ENCODE peak calls at places on chromosomes 3 and 15, in seven cellular contexts. J is mesendoderm; D is body of pancreas; W is CD8-positive, alpha-beta T cell; U is right lobe of liver; X is endothelial cell of umbilical vein; Y is CD4-positive, alpha-beta memory T cell. O is an unnamed sample. For H3K4me1, the result is how much of the 10 kb centered on the place peaks cover.

GRCh38 chr3:169298247-169298992 is 365.1 kb downstream of the MECOM start:
- DNase-seq in Y (no peak), W (no peak), U (no peak), J (no peak), D (no peak), X (no peak), O (no peak)

GRCh38 chr15:46681901-46682300 is 1035.4 kb upstream of the SEMA6D start:
- DNase-seq in X (no peak), J (peak), Y (no peak), U (no peak), D (no peak), W (no peak), O (no peak)

GRCh38 chr15:60928987-60929386 is 300.1 kb downstream of the RORA start:
- DNase-seq in Y (no peak), J (no peak), X (no peak), U (no peak), D (no peak), W (no peak), O (no peak)

GRCh38 chr15:50562735-50563640 is 16.5 kb upstream of the USP50 start:
- DNase-seq in Y (no peak), X (no peak), U (no peak), D (no peak), W (no peak), J (no peak), O (no peak)

GRCh38 chr15:101489236-101489632 is 273 bp downstream of the PCSK6 start:
- DNase-seq in Y (no peak), D (peak), U (peak), W (no peak), J (peak), X (no peak), O (no peak)

GRCh38 chr3:120227710-120228347 is 57.2 kb downstream of the GPR156 start:
- DNase-seq in D (no peak), U (no peak), Y (no peak), J (no peak), W (no peak), X (no peak), O (no peak)

GRCh38 chr3:187739125-187739560 is 6.1 kb downstream of the BCL6 start:
- DNase-seq in J (no peak), D (peak), U (peak), Y (peak), X (no peak), W (no peak), O (peak)

GRCh38 chr3:10957976-10958749 is 34.4 kb upstream of the SLC6A1 start:
- DNase-seq in U (no peak), D (no peak), W (no peak), Y (no peak), J (no peak), X (no peak), O (no peak)

GRCh38 chr3:55000546-55000945 is 72.7 kb upstream of the LRTM1 start:
- DNase-seq in W (no peak), J (peak), D (no peak), Y (no peak), X (no peak), U (no peak), O (no peak)

GRCh38 chr3:184117649-184118048 is 17.5 kb upstream of the EIF2B5 start:
- DNase-seq in D (no peak), X (no peak), W (no peak), Y (no peak), J (no peak), U (no peak), O (no peak)

GRCh38 chr3:115217678-115218451 is 70.8 kb upstream of the ZBTB20 start:
- DNase-seq in X (peak), W (no peak), Y (peak), J (peak), U (no peak), D (no peak), O (peak)

GRCh38 chr3:192022412-192022811 is 561.4 kb downstream of the PYDC2 start:
- DNase-seq in D (no peak), Y (no peak), U (no peak), X (no peak), W (no peak), J (no peak), O (no peak)

GRCh38 chr3:62874398-62875102 is 666 bp downstream of the CADPS start:
- DNase-seq in D (no peak), U (no peak), J (no peak), W (no peak), Y (no peak), X (no peak), O (no peak)

GRCh38 chr15:49379996-49380395 is 43.0 kb upstream of the FGF7 start:
- DNase-seq in Y (no peak), W (no peak), X (no peak), J (no peak), U (no peak), D (no peak), O (no peak)

GRCh38 chr15:51874751-51875644 is 45.5 kb downstream of the TMOD3 start:
- DNase-seq in D (no peak), Y (no peak), W (no peak), U (no peak), X (peak), J (peak), O (no peak)

GRCh38 chr15:34064443-34064842 is 25.4 kb upstream of the AVEN start:
- DNase-seq in D (no peak), W (no peak), U (no peak), J (no peak), Y (no peak), X (no peak), O (no peak)

GRCh38 chr3:112767177-112767576 is 79.5 kb downstream of the CD200R1L start:
- DNase-seq in J (no peak), W (no peak), D (no peak), Y (no peak), X (no peak), U (no peak), O (no peak)

GRCh38 chr15:47340576-47340920 is 376.8 kb upstream of the SEMA6D start:
- DNase-seq in X (no peak), D (no peak), J (no peak), W (no peak), U (no peak), Y (no peak), O (no peak)

GRCh38 chr3:111862415-111862814 is 3.4 kb downstream of the PHLDB2 start:
- DNase-seq in W (no peak), J (peak), D (no peak), U (no peak), X (no peak), Y (no peak), O (no peak)

GRCh38 chr15:65298731-65299130 is 2.9 kb downstream of the RNU5A-1 start:
- DNase-seq in J (no peak), U (no peak), D (no peak), Y (no peak), W (no peak), X (no peak), O (no peak)

GRCh38 chr3:58214484-58215316 is 3.9 kb upstream of the DNASE1L3 start:
- DNase-seq in X (no peak), D (no peak), W (no peak), J (peak), U (peak), Y (no peak), O (no peak)

GRCh38 chr3:194296832-194297666 is 54.1 kb downstream of the CPN2 start:
- DNase-seq in D (peak), X (no peak), J (peak), U (peak), W (no peak), Y (no peak), O (no peak)

GRCh38 chr15:50909044-50909342 is 510 bp downstream of the AP4E1 start:
- DNase-seq in J (no peak), D (no peak), U (no peak), X (no peak), Y (no peak), W (no peak), O (no peak)

GRCh38 chr3:100900671-100901070 is 92.5 kb downstream of the ABI3BP start:
- DNase-seq in W (no peak), D (no peak), X (peak), J (no peak), Y (no peak), U (no peak), O (no peak)

GRCh38 chr15:71083349-71083748 is 31.9 kb upstream of the THSD4 start:
- DNase-seq in U (no peak), Y (no peak), W (no peak), J (no peak), D (no peak), X (peak), O (no peak)

GRCh38 chr3:48130321-48130881 is 57.8 kb downstream of the CDC25A start:
- DNase-seq in D (peak), Y (no peak), X (peak), U (peak), J (peak), W (no peak), O (no peak)

GRCh38 chr3:101065962-101066361 is 72.7 kb upstream of the ABI3BP start:
- DNase-seq in W (no peak), U (no peak), X (peak), Y (no peak), J (peak), D (no peak), O (no peak)

GRCh38 chr3:4036046-4036445 is 236.8 kb downstream of the LRRN1 start:
- DNase-seq in J (peak), Y (no peak), W (no peak), U (no peak), X (no peak), D (no peak), O (no peak)

GRCh38 chr3:56988874-56989433 is 71.5 kb upstream of the SPATA12 start:
- DNase-seq in X (peak), D (peak), U (peak), W (peak), J (peak), Y (peak), O (peak)

GRCh38 chr3:170809975-170810357 is 60.0 kb downstream of the RPL22L1 start:
- DNase-seq in J (no peak), D (no peak), X (peak), U (no peak), W (no peak), Y (no peak), O (no peak)

GRCh38 chr3:142216321-142216720 is 9.1 kb downstream of the GK5 start:
- DNase-seq in Y (no peak), J (peak), U (no peak), D (no peak), W (no peak), X (no peak), O (no peak)
- H3K4me3 ChIP-seq in Y (no peak), J (no peak), U (no peak), D (no peak), W (no peak), X (no peak), O (no peak)

GRCh38 chr3:152321806-152322377 is 53.2 kb downstream of the MBNL1 start:
- DNase-seq in U (no peak), X (no peak), J (no peak), D (no peak), W (no peak), Y (no peak), O (no peak)

GRCh38 chr3:152319256-152319655 is 50.5 kb downstream of the MBNL1 start:
- DNase-seq in X (peak), W (no peak), J (no peak), U (no peak), D (no peak), Y (no peak), O (no peak)

GRCh38 chr3:152320201-152320617 is 51.5 kb downstream of the MBNL1 start:
- DNase-seq in U (no peak), J (no peak), X (peak), Y (no peak), D (no peak), W (no peak), O (no peak)

GRCh38 chr3:152322756-152323155 is 54.0 kb downstream of the MBNL1 start:
- DNase-seq in J (no peak), Y (no peak), X (peak), U (no peak), W (no peak), D (no peak), O (peak)

GRCh38 chr3:152321321-152321720 is 52.6 kb downstream of the MBNL1 start:
- DNase-seq in W (no peak), U (no peak), D (no peak), Y (no peak), J (no peak), X (no peak), O (no peak)
- H3K4me1 ChIP-seq in W (half or more), U (under half), D (under half), Y (half or more), J (under half), X (half or more), O (half or more)

DNA sequence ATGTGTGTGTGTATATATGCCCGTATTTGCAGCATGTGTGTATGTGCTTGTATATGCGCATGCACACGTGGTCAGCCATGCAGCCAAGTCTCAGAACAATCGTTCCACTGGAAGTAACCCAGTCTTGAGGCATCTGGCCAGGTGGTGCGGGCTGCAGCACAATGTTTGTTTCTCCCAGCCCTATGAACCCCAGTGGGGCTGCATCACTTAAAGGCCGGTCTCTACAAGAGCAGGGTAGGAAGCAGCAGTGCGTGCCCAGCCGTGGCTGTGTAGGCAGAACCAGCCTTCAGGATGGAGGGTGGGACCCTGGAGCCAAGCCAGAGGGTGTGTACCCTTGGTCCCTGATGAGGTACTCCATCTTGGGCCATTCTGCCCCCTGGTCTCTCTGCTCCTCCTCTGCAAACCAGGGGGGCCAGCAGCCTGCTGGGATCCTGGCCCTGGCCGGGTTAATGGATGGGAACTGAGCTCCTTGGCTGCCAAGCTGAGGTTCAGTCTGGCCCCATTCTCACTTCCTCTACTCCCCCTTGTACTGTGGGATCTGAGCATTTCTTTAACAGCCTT is 11.8 kb downstream of the KLF13 start:
- DNase-seq in Y (no peak), J (no peak), W (no peak), U (no peak), X (no peak), D (peak), O (no peak)
- H3K4me3 ChIP-seq in Y (no peak), J (no peak), W (no peak), U (no peak), X (no peak), D (no peak), O (peak)

GRCh38 chr3:27729748-27730611 is 7.9 kb upstream of the EOMES start:
- DNase-seq in W (no peak), Y (no peak), X (no peak), U (no peak), J (peak), D (no peak), O (no peak)

GRCh38 chr3:27730774-27731659 is 8.9 kb upstream of the EOMES start:
- DNase-seq in W (no peak), X (no peak), D (no peak), Y (no peak), U (no peak), J (peak), O (no peak)

GRCh38 chr3:27726240-27726639 is 4.1 kb upstream of the EOMES start:
- DNase-seq in J (no peak), D (no peak), U (no peak), W (no peak), X (no peak), Y (no peak), O (no peak)

GRCh38 chr3:27729325-27729724 is 7.2 kb upstream of the EOMES start:
- DNase-seq in X (no peak), J (peak), D (no peak), Y (no peak), W (no peak), U (no peak), O (no peak)

GRCh38 chr3:27728195-27729087 is 6.3 kb upstream of the EOMES start:
- DNase-seq in D (no peak), W (no peak), Y (no peak), X (no peak), J (peak), U (no peak), O (no peak)
- H3K4me1 ChIP-seq in D (under half), W (under half), Y (under half), X (under half), J (under half), U (under half), O (under half)